ENCODE peak calls at places on chromosome 15, in four cellular contexts. One of them, this sample, is unnamed.

GRCh38 chr15:43256341-43256740 is 10.4 kb downstream of the TGM5 start:
- DNase-seq in neural progenitor cell: no peak
- DNase-seq in dorsolateral prefrontal cortex: no peak
- DNase-seq in ACHN: no peak
- DNase-seq in this sample: no peak

GRCh38 chr15:64870350-64870749 is 28.6 kb downstream of the PLEKHO2 start:
- DNase-seq in neural progenitor cell: no peak
- DNase-seq in dorsolateral prefrontal cortex: no peak
- DNase-seq in ACHN: no peak
- DNase-seq in this sample: no peak

GRCh38 chr15:90264649-90265048 is 823 bp upstream of the NGRN start:
- DNase-seq in neural progenitor cell: no peak
- DNase-seq in dorsolateral prefrontal cortex: no peak
- DNase-seq in ACHN: peak
- DNase-seq in this sample: no peak

GRCh38 chr15:34154725-34155204 is 52.9 kb downstream of the PGBD4 start:
- DNase-seq in neural progenitor cell: no peak
- DNase-seq in dorsolateral prefrontal cortex: no peak
- DNase-seq in ACHN: peak
- DNase-seq in this sample: peak

GRCh38 chr15:26759991-26760390 is 12.9 kb downstream of the GABRB3 start:
- DNase-seq in neural progenitor cell: no peak
- DNase-seq in dorsolateral prefrontal cortex: no peak
- DNase-seq in ACHN: no peak
- DNase-seq in this sample: no peak

GRCh38 chr15:63530235-63530634 is 25.8 kb downstream of the USP3 start:
- DNase-seq in neural progenitor cell: no peak
- DNase-seq in dorsolateral prefrontal cortex: no peak
- DNase-seq in ACHN: no peak
- DNase-seq in this sample: no peak

GRCh38 chr15:49382394-49382793 is 40.6 kb upstream of the FGF7 start:
- DNase-seq in neural progenitor cell: no peak
- DNase-seq in dorsolateral prefrontal cortex: no peak
- DNase-seq in ACHN: no peak
- DNase-seq in this sample: no peak

GRCh38 chr15:85500729-85501128 is 120.3 kb downstream of the AKAP13 start:
- DNase-seq in neural progenitor cell: peak
- DNase-seq in dorsolateral prefrontal cortex: no peak
- DNase-seq in ACHN: no peak
- DNase-seq in this sample: peak

GRCh38 chr15:74784854-74785715 is 3.2 kb downstream of the CSK start:
- DNase-seq in neural progenitor cell: no peak
- DNase-seq in dorsolateral prefrontal cortex: no peak
- DNase-seq in ACHN: no peak
- DNase-seq in this sample: no peak

GRCh38 chr15:67456677-67457529 is 64.0 kb upstream of the C15orf61 start:
- DNase-seq in neural progenitor cell: peak
- DNase-seq in dorsolateral prefrontal cortex: peak
- DNase-seq in ACHN: peak
- DNase-seq in this sample: peak

GRCh38 chr15:94287794-94288246 is 56.5 kb downstream of the MCTP2 start:
- DNase-seq in neural progenitor cell: no peak
- DNase-seq in dorsolateral prefrontal cortex: no peak
- DNase-seq in ACHN: no peak
- DNase-seq in this sample: no peak

GRCh38 chr15:85380860-85381535 is 595 bp downstream of the AKAP13 start:
- DNase-seq in neural progenitor cell: peak
- DNase-seq in dorsolateral prefrontal cortex: no peak
- DNase-seq in ACHN: peak
- DNase-seq in this sample: peak

This sample was measured in cardiac fibroblast.